ENCODE peak calls at places on chromosomes 16 and 17, in five cellular contexts. One of them, this sample, is unnamed.

GRCh38 chr17:33447090-33447489 is 154.0 kb upstream of the ASIC2 start:
- DNase-seq in stimulated activated CD4-positive, alpha-beta T cell treated with anti-CD3 and anti-CD28 coated beads, TNF-alpha, amount 100 ng/mL, for 24 hours: no peak
- DNase-seq in adrenal gland: no peak
- DNase-seq in stimulated activated CD8-positive, alpha-beta memory T cell treated with anti-CD3 and anti-CD28 coated beads, Interleukin-2, amount 100 ng/mL, for 48 hours: no peak
- DNase-seq in NCI-H2171 treated with DMSO at 0.1 percent for 48 hours: no peak
- DNase-seq in this sample: no peak

GRCh38 chr17:38864636-38865398 is 5.0 kb upstream of the LASP1 start:
- DNase-seq in adrenal gland: no peak
- DNase-seq in stimulated activated CD4-positive, alpha-beta T cell treated with anti-CD3 and anti-CD28 coated beads, TNF-alpha, amount 100 ng/mL, for 24 hours: no peak
- DNase-seq in stimulated activated CD8-positive, alpha-beta memory T cell treated with anti-CD3 and anti-CD28 coated beads, Interleukin-2, amount 100 ng/mL, for 48 hours: no peak
- DNase-seq in NCI-H2171 treated with DMSO at 0.1 percent for 48 hours: peak
- DNase-seq in this sample: no peak

GRCh38 chr17:60335289-60335688 is 56.6 kb downstream of the USP32 start:
- DNase-seq in stimulated activated CD4-positive, alpha-beta T cell treated with anti-CD3 and anti-CD28 coated beads, TNF-alpha, amount 100 ng/mL, for 24 hours: no peak
- DNase-seq in NCI-H2171 treated with DMSO at 0.1 percent for 48 hours: no peak
- DNase-seq in stimulated activated CD8-positive, alpha-beta memory T cell treated with anti-CD3 and anti-CD28 coated beads, Interleukin-2, amount 100 ng/mL, for 48 hours: no peak
- DNase-seq in adrenal gland: no peak
- DNase-seq in this sample: no peak

GRCh38 chr17:76820523-76820922 is 47.7 kb upstream of the MGAT5B start:
- DNase-seq in stimulated activated CD4-positive, alpha-beta T cell treated with anti-CD3 and anti-CD28 coated beads, TNF-alpha, amount 100 ng/mL, for 24 hours: no peak
- DNase-seq in adrenal gland: no peak
- DNase-seq in stimulated activated CD8-positive, alpha-beta memory T cell treated with anti-CD3 and anti-CD28 coated beads, Interleukin-2, amount 100 ng/mL, for 48 hours: no peak
- DNase-seq in NCI-H2171 treated with DMSO at 0.1 percent for 48 hours: peak
- DNase-seq in this sample: no peak

GRCh38 chr17:68600881-68601564 is at the start of gene FAM20A:
- DNase-seq in stimulated activated CD4-positive, alpha-beta T cell treated with anti-CD3 and anti-CD28 coated beads, TNF-alpha, amount 100 ng/mL, for 24 hours: peak
- DNase-seq in adrenal gland: peak
- DNase-seq in stimulated activated CD8-positive, alpha-beta memory T cell treated with anti-CD3 and anti-CD28 coated beads, Interleukin-2, amount 100 ng/mL, for 48 hours: no peak
- DNase-seq in NCI-H2171 treated with DMSO at 0.1 percent for 48 hours: peak
- DNase-seq in this sample: peak

GRCh38 chr16:66924527-66925321 is 611 bp downstream of the RRAD start:
- DNase-seq in adrenal gland: peak
- DNase-seq in stimulated activated CD4-positive, alpha-beta T cell treated with anti-CD3 and anti-CD28 coated beads, TNF-alpha, amount 100 ng/mL, for 24 hours: peak
- DNase-seq in NCI-H2171 treated with DMSO at 0.1 percent for 48 hours: peak
- DNase-seq in stimulated activated CD8-positive, alpha-beta memory T cell treated with anti-CD3 and anti-CD28 coated beads, Interleukin-2, amount 100 ng/mL, for 48 hours: peak
- DNase-seq in this sample: no peak

GRCh38 chr16:85204242-85205010 is 92.2 kb upstream of the CIBAR2 start:
- DNase-seq in stimulated activated CD4-positive, alpha-beta T cell treated with anti-CD3 and anti-CD28 coated beads, TNF-alpha, amount 100 ng/mL, for 24 hours: no peak
- DNase-seq in stimulated activated CD8-positive, alpha-beta memory T cell treated with anti-CD3 and anti-CD28 coated beads, Interleukin-2, amount 100 ng/mL, for 48 hours: no peak
- DNase-seq in adrenal gland: no peak
- DNase-seq in NCI-H2171 treated with DMSO at 0.1 percent for 48 hours: no peak
- DNase-seq in this sample: no peak

GRCh38 chr17:58995247-58995940 is 111.3 kb downstream of the TRIM37 start:
- DNase-seq in stimulated activated CD8-positive, alpha-beta memory T cell treated with anti-CD3 and anti-CD28 coated beads, Interleukin-2, amount 100 ng/mL, for 48 hours: no peak
- DNase-seq in NCI-H2171 treated with DMSO at 0.1 percent for 48 hours: no peak
- DNase-seq in adrenal gland: no peak
- DNase-seq in stimulated activated CD4-positive, alpha-beta T cell treated with anti-CD3 and anti-CD28 coated beads, TNF-alpha, amount 100 ng/mL, for 24 hours: no peak
- DNase-seq in this sample: no peak

GRCh38 chr17:28552201-28552999 is at the start of gene UNC119:
- DNase-seq in adrenal gland: peak
- DNase-seq in stimulated activated CD8-positive, alpha-beta memory T cell treated with anti-CD3 and anti-CD28 coated beads, Interleukin-2, amount 100 ng/mL, for 48 hours: peak
- DNase-seq in stimulated activated CD4-positive, alpha-beta T cell treated with anti-CD3 and anti-CD28 coated beads, TNF-alpha, amount 100 ng/mL, for 24 hours: peak
- DNase-seq in NCI-H2171 treated with DMSO at 0.1 percent for 48 hours: peak
- DNase-seq in this sample: peak

GRCh38 chr17:83189673-83190385 is 110.4 kb downstream of the METRNL start:
- DNase-seq in NCI-H2171 treated with DMSO at 0.1 percent for 48 hours: no peak
- DNase-seq in stimulated activated CD4-positive, alpha-beta T cell treated with anti-CD3 and anti-CD28 coated beads, TNF-alpha, amount 100 ng/mL, for 24 hours: no peak
- DNase-seq in stimulated activated CD8-positive, alpha-beta memory T cell treated with anti-CD3 and anti-CD28 coated beads, Interleukin-2, amount 100 ng/mL, for 48 hours: no peak
- DNase-seq in adrenal gland: no peak
- DNase-seq in this sample: peak

GRCh38 chr17:44759096-44759915 is 518 bp downstream of the ADAM11 start:
- DNase-seq in stimulated activated CD8-positive, alpha-beta memory T cell treated with anti-CD3 and anti-CD28 coated beads, Interleukin-2, amount 100 ng/mL, for 48 hours: no peak
- DNase-seq in adrenal gland: no peak
- DNase-seq in NCI-H2171 treated with DMSO at 0.1 percent for 48 hours: no peak
- DNase-seq in stimulated activated CD4-positive, alpha-beta T cell treated with anti-CD3 and anti-CD28 coated beads, TNF-alpha, amount 100 ng/mL, for 24 hours: no peak
- DNase-seq in this sample: no peak

This sample was measured in left lobe of liver.